ENCODE peak calls at places on chromosomes 13 and 19, in five cellular contexts. One of them, this sample, is unnamed.
A peak's percentile ranks its signal among the peaks of the same experiment; 100 is the strongest.

GRCh38 chr19:12331211-12331941 is 2.1 kb downstream of the ZNF563 start:
- DNase-seq in endothelial cell of umbilical vein: no peak
- DNase-seq in tibial artery: no peak
- DNase-seq in colonic mucosa: no peak
- DNase-seq in aorta: no peak
- DNase-seq in this sample: peak; percentile 18

GRCh38 chr13:39023761-39024160 is 14.1 kb downstream of the PROSER1 start:
- DNase-seq in colonic mucosa: peak; percentile 61
- DNase-seq in aorta: no peak
- DNase-seq in endothelial cell of umbilical vein: no peak
- DNase-seq in tibial artery: no peak
- DNase-seq in this sample: peak; percentile 41

GRCh38 chr19:4988770-4989251 is 19.9 kb downstream of the KDM4B start:
- DNase-seq in colonic mucosa: no peak
- DNase-seq in tibial artery: no peak
- DNase-seq in endothelial cell of umbilical vein: no peak
- DNase-seq in aorta: peak; percentile 92
- DNase-seq in this sample: peak; percentile 45

GRCh38 chr13:40026741-40027140 is 371.3 kb downstream of the COG6 start:
- DNase-seq in aorta: no peak
- DNase-seq in endothelial cell of umbilical vein: no peak
- DNase-seq in tibial artery: no peak
- DNase-seq in colonic mucosa: no peak
- DNase-seq in this sample: no peak

GRCh38 chr19:11382898-11383705 is 1.0 kb downstream of the EPOR start:
- DNase-seq in tibial artery: peak; percentile 39
- DNase-seq in aorta: peak; percentile 86
- DNase-seq in endothelial cell of umbilical vein: peak; percentile 28
- DNase-seq in colonic mucosa: peak; percentile 66
- DNase-seq in this sample: peak; percentile 64

GRCh38 chr13:113664751-113665581 is 2.1 kb upstream of the GRK1 start:
- DNase-seq in tibial artery: peak; percentile 12
- DNase-seq in colonic mucosa: no peak
- DNase-seq in aorta: peak; percentile 55
- DNase-seq in endothelial cell of umbilical vein: no peak
- DNase-seq in this sample: peak; percentile 11

GRCh38 chr19:16944626-16945363 is 56.0 kb downstream of the F2RL3 start:
- DNase-seq in aorta: no peak
- DNase-seq in tibial artery: no peak
- DNase-seq in endothelial cell of umbilical vein: no peak
- DNase-seq in colonic mucosa: no peak
- DNase-seq in this sample: no peak

GRCh38 chr19:46730187-46730586 is 13.3 kb upstream of the PRKD2 start:
- DNase-seq in aorta: no peak
- DNase-seq in colonic mucosa: no peak
- DNase-seq in tibial artery: no peak
- DNase-seq in endothelial cell of umbilical vein: no peak
- DNase-seq in this sample: no peak

GRCh38 chr13:110853235-110853721 is 61.6 kb downstream of the ANKRD10 start:
- DNase-seq in colonic mucosa: no peak
- DNase-seq in aorta: no peak
- DNase-seq in endothelial cell of umbilical vein: no peak
- DNase-seq in tibial artery: no peak
- DNase-seq in this sample: no peak

GRCh38 chr19:9936151-9937000 is at the start of gene OLFM2:
- DNase-seq in endothelial cell of umbilical vein: no peak
- DNase-seq in colonic mucosa: no peak
- DNase-seq in tibial artery: no peak
- DNase-seq in aorta: no peak
- DNase-seq in this sample: no peak

GRCh38 chr19:47035495-47036232 is 12.8 kb downstream of the TMEM160 start:
- DNase-seq in aorta: peak; percentile 96
- DNase-seq in endothelial cell of umbilical vein: peak; percentile 92
- DNase-seq in colonic mucosa: peak; percentile 96
- DNase-seq in tibial artery: peak; percentile 79
- DNase-seq in this sample: peak; percentile 95

GRCh38 chr19:38004505-38005223 is 97.7 kb downstream of the SIPA1L3 start:
- DNase-seq in colonic mucosa: peak; percentile 64
- DNase-seq in tibial artery: peak; percentile 92
- DNase-seq in aorta: peak; percentile 87
- DNase-seq in endothelial cell of umbilical vein: peak; percentile 97
- DNase-seq in this sample: peak; percentile 67

GRCh38 chr13:105848494-105848893 is 687.0 kb downstream of the EFNB2 start:
- DNase-seq in tibial artery: no peak
- DNase-seq in colonic mucosa: no peak
- DNase-seq in endothelial cell of umbilical vein: no peak
- DNase-seq in aorta: no peak
- DNase-seq in this sample: no peak

GRCh38 chr19:43465468-43466120 is at the start of gene LYPD3:
- DNase-seq in endothelial cell of umbilical vein: no peak
- DNase-seq in aorta: peak; percentile 81
- DNase-seq in tibial artery: no peak
- DNase-seq in colonic mucosa: peak; percentile 53
- DNase-seq in this sample: peak; percentile 64

GRCh38 chr19:3814648-3815047 is 28.5 kb upstream of the MATK start:
- DNase-seq in endothelial cell of umbilical vein: no peak
- DNase-seq in aorta: no peak
- DNase-seq in tibial artery: no peak
- DNase-seq in colonic mucosa: no peak
- DNase-seq in this sample: no peak

GRCh38 chr13:40408602-40409001 is 257.8 kb downstream of the FOXO1 start:
- DNase-seq in endothelial cell of umbilical vein: peak; percentile 13
- DNase-seq in aorta: no peak
- DNase-seq in colonic mucosa: no peak
- DNase-seq in tibial artery: no peak
- DNase-seq in this sample: no peak

GRCh38 chr13:39350461-39350881 is 252.5 kb downstream of the LHFPL6 start:
- DNase-seq in aorta: no peak
- DNase-seq in colonic mucosa: no peak
- DNase-seq in endothelial cell of umbilical vein: peak; percentile 66
- DNase-seq in tibial artery: no peak
- DNase-seq in this sample: no peak

GRCh38 chr19:18832331-18833140 is 777 bp downstream of the UPF1 start:
- DNase-seq in colonic mucosa: peak; percentile 40
- DNase-seq in tibial artery: no peak
- DNase-seq in aorta: no peak
- DNase-seq in endothelial cell of umbilical vein: peak; percentile 40
- DNase-seq in this sample: peak; percentile 42

GRCh38 chr13:60148918-60149317 is 14.8 kb downstream of the DIAPH3 start:
- DNase-seq in aorta: no peak
- DNase-seq in endothelial cell of umbilical vein: peak; percentile 81
- DNase-seq in colonic mucosa: no peak
- DNase-seq in tibial artery: no peak
- DNase-seq in this sample: no peak

GRCh38 chr13:60150538-60150937 is 13.2 kb downstream of the DIAPH3 start:
- DNase-seq in aorta: no peak
- DNase-seq in tibial artery: no peak
- DNase-seq in endothelial cell of umbilical vein: no peak
- DNase-seq in colonic mucosa: no peak
- DNase-seq in this sample: no peak

GRCh38 chr13:60155978-60156377 is 7.8 kb downstream of the DIAPH3 start:
- DNase-seq in endothelial cell of umbilical vein: no peak
- DNase-seq in tibial artery: no peak
- DNase-seq in colonic mucosa: no peak
- DNase-seq in aorta: no peak
- DNase-seq in this sample: no peak

GRCh38 chr13:60152114-60152513 is 11.6 kb downstream of the DIAPH3 start:
- DNase-seq in tibial artery: no peak
- DNase-seq in aorta: no peak
- DNase-seq in endothelial cell of umbilical vein: no peak
- DNase-seq in colonic mucosa: no peak
- DNase-seq in this sample: no peak

DNA sequence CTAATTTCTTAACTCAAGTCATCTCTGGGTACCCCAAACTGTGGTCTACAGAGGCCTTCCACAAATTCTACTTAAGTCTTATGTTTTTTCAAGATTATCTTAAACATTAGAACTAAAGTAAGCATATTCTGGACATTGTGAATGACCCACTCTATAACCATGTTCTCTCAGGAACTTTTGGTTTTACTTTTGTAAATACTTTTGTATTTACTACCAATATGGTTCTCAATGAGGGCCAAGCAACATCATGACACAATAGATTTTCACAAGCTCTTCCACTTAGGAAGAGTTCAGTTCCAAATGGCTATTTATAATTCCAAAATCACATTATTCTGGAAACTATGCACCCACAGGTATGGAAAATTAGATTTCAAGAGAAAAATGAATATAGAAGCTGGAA is 10.8 kb downstream of the DIAPH3 start:
- DNase-seq in endothelial cell of umbilical vein: no peak
- DNase-seq in aorta: no peak
- DNase-seq in tibial artery: no peak
- DNase-seq in colonic mucosa: no peak
- DNase-seq in this sample: no peak
- H3K4me3 ChIP-seq in endothelial cell of umbilical vein: no peak overlapping the region
- H3K4me3 ChIP-seq in aorta: no peak overlapping the region
- H3K4me3 ChIP-seq in tibial artery: no peak overlapping the region
- H3K4me3 ChIP-seq in colonic mucosa: no peak overlapping the region
- H3K4me3 ChIP-seq in this sample: no peak overlapping the region

GRCh38 chr13:19266979-19267378 is 85.4 kb upstream of the TUBA3C start:
- DNase-seq in endothelial cell of umbilical vein: no peak
- DNase-seq in colonic mucosa: no peak
- DNase-seq in tibial artery: no peak
- DNase-seq in aorta: no peak
- DNase-seq in this sample: no peak
- H3K9me3 ChIP-seq in endothelial cell of umbilical vein: no peaks in the 10 kb centered on the region
- H3K9me3 ChIP-seq in colonic mucosa: no peaks in the 10 kb centered on the region
- H3K9me3 ChIP-seq in tibial artery: no peaks in the 10 kb centered on the region
- H3K9me3 ChIP-seq in aorta: peaks cover 2% of the 10 kb centered on the region
- H3K9me3 ChIP-seq in this sample: no peaks in the 10 kb centered on the region

GRCh38 chr19:1455336-1456120 is 5.6 kb downstream of the APC2 start:
- DNase-seq in aorta: no peak
- DNase-seq in tibial artery: no peak
- DNase-seq in endothelial cell of umbilical vein: peak; percentile 53
- DNase-seq in colonic mucosa: peak; percentile 91
- DNase-seq in this sample: peak; percentile 83
- H3K4me3 ChIP-seq in aorta: no peak overlapping the region
- H3K4me3 ChIP-seq in tibial artery: no peak overlapping the region
- H3K4me3 ChIP-seq in endothelial cell of umbilical vein: no peak overlapping the region
- H3K4me3 ChIP-seq in colonic mucosa: no peak overlapping the region
- H3K4me3 ChIP-seq in this sample: no peak overlapping the region

GRCh38 chr19:52442179-52442578 is 11.2 kb upstream of the ZNF578 start:
- DNase-seq in colonic mucosa: no peak
- DNase-seq in endothelial cell of umbilical vein: no peak
- DNase-seq in aorta: no peak
- DNase-seq in tibial artery: no peak
- DNase-seq in this sample: no peak

DNA sequence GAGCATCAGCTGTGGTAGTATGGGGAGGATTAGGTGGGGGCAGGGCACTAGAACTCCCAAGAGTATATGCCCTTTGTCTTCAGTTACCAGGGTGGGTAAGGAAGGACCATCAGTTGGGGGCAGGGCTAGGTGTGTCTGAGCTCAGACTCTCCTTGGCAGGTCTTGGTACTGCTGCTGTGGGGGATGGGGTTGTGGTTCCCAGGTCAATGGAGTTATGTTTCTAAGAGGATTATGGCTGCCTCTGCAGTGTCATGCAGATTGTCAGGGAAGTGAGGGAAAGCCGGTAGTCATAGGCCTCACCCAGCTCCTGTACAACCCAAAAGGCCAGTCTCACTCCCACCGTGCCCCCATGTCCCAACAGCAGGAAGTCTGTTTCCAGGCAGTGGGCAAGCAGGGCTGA is 8.8 kb upstream of the ZNF578 start:
- DNase-seq in colonic mucosa: no peak
- DNase-seq in endothelial cell of umbilical vein: no peak
- DNase-seq in tibial artery: no peak
- DNase-seq in aorta: no peak
- DNase-seq in this sample: no peak
- H3K9me3 ChIP-seq in colonic mucosa: no peaks in the 10 kb centered on the region
- H3K9me3 ChIP-seq in endothelial cell of umbilical vein: no peaks in the 10 kb centered on the region
- H3K9me3 ChIP-seq in tibial artery: peaks cover 37% of the 10 kb centered on the region
- H3K9me3 ChIP-seq in aorta: peaks cover 9% of the 10 kb centered on the region
- H3K9me3 ChIP-seq in this sample: peaks cover 9% of the 10 kb centered on the region

GRCh38 chr13:23428183-23428528 is 5.3 kb downstream of the SACS start:
- DNase-seq in aorta: no peak
- DNase-seq in colonic mucosa: no peak
- DNase-seq in endothelial cell of umbilical vein: peak; percentile 68
- DNase-seq in tibial artery: no peak
- DNase-seq in this sample: no peak

GRCh38 chr13:23427342-23428182 is 5.9 kb downstream of the SACS start:
- DNase-seq in endothelial cell of umbilical vein: peak; percentile 96
- DNase-seq in colonic mucosa: no peak
- DNase-seq in aorta: no peak
- DNase-seq in tibial artery: peak; percentile 40
- DNase-seq in this sample: peak; percentile 33

GRCh38 chr13:23433171-23434153 is at the start of gene SACS:
- DNase-seq in colonic mucosa: no peak
- DNase-seq in endothelial cell of umbilical vein: peak; percentile 61
- DNase-seq in aorta: no peak
- DNase-seq in tibial artery: no peak
- DNase-seq in this sample: no peak

GRCh38 chr13:23432589-23432988 is 913 bp downstream of the SACS start:
- DNase-seq in colonic mucosa: no peak
- DNase-seq in tibial artery: no peak
- DNase-seq in endothelial cell of umbilical vein: no peak
- DNase-seq in aorta: no peak
- DNase-seq in this sample: no peak

DNA sequence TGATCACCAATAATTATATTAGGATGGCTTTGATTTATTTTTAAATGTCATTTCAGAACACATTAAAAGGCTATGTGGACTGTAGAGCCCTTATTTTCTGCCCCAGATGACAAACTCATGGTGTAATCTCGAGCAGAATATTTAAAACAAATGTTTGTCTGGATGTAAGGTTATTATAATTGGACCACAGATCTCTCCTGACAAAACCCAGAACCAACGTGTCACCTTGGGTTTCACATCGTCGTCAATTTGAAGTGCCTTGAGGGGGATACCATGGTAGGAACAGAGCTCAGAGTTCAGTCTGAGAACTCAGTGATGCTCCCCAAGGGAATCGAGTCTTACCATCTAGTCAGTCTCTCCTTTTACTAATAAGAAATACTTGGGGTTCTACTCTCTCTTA is 2.8 kb downstream of the SACS start:
- DNase-seq in colonic mucosa: no peak
- DNase-seq in tibial artery: no peak
- DNase-seq in endothelial cell of umbilical vein: no peak
- DNase-seq in aorta: no peak
- DNase-seq in this sample: no peak
- H3K4me3 ChIP-seq in colonic mucosa: no peak overlapping the region
- H3K4me3 ChIP-seq in tibial artery: no peak overlapping the region
- H3K4me3 ChIP-seq in endothelial cell of umbilical vein: no peak overlapping the region
- H3K4me3 ChIP-seq in aorta: no peak overlapping the region
- H3K4me3 ChIP-seq in this sample: no peak overlapping the region

GRCh38 chr19:15843186-15843585 is 27.7 kb upstream of the OR10H1 start:
- DNase-seq in endothelial cell of umbilical vein: no peak
- DNase-seq in aorta: no peak
- DNase-seq in colonic mucosa: no peak
- DNase-seq in tibial artery: no peak
- DNase-seq in this sample: no peak
- H3K9me3 ChIP-seq in endothelial cell of umbilical vein: no peaks in the 10 kb centered on the region
- H3K9me3 ChIP-seq in aorta: no peaks in the 10 kb centered on the region
- H3K9me3 ChIP-seq in colonic mucosa: no peaks in the 10 kb centered on the region
- H3K9me3 ChIP-seq in tibial artery: no peaks in the 10 kb centered on the region
- H3K9me3 ChIP-seq in this sample: no peaks in the 10 kb centered on the region

This sample was measured in transverse colon.